ENCODE peak calls at places on chromosome 4, in eight cellular contexts. One of them, this sample, is unnamed.

GRCh38 chr4:10521386-10521785 is 64.2 kb upstream of the ZNF518B start:
- DNase-seq in right atrium auricular region: no peak
- DNase-seq in glutamatergic neuron: no peak
- DNase-seq in H1: no peak
- DNase-seq in activated CD4-positive, alpha-beta T cell treated with anti-CD3 and anti-CD28 coated beads, Interleukin-2, amount 50 U/mL, for 4 hours: no peak
- DNase-seq in endothelial cell of umbilical vein: no peak
- DNase-seq in GM12892: no peak
- DNase-seq in M059J: no peak
- DNase-seq in this sample: no peak

GRCh38 chr4:86117781-86118302 is 242.0 kb downstream of the MAPK10 start:
- DNase-seq in right atrium auricular region: no peak
- DNase-seq in glutamatergic neuron: no peak
- DNase-seq in H1: no peak
- DNase-seq in activated CD4-positive, alpha-beta T cell treated with anti-CD3 and anti-CD28 coated beads, Interleukin-2, amount 50 U/mL, for 4 hours: no peak
- DNase-seq in endothelial cell of umbilical vein: no peak
- DNase-seq in GM12892: no peak
- DNase-seq in M059J: peak
- DNase-seq in this sample: no peak

GRCh38 chr4:29710519-29710918 is 1009.6 kb upstream of the PCDH7 start:
- DNase-seq in right atrium auricular region: no peak
- DNase-seq in glutamatergic neuron: no peak
- DNase-seq in H1: no peak
- DNase-seq in activated CD4-positive, alpha-beta T cell treated with anti-CD3 and anti-CD28 coated beads, Interleukin-2, amount 50 U/mL, for 4 hours: no peak
- DNase-seq in endothelial cell of umbilical vein: no peak
- DNase-seq in GM12892: no peak
- DNase-seq in M059J: no peak
- DNase-seq in this sample: no peak

GRCh38 chr4:184310881-184311709 is 93.4 kb upstream of the ENPP6 start:
- DNase-seq in right atrium auricular region: peak
- DNase-seq in glutamatergic neuron: no peak
- DNase-seq in H1: no peak
- DNase-seq in activated CD4-positive, alpha-beta T cell treated with anti-CD3 and anti-CD28 coated beads, Interleukin-2, amount 50 U/mL, for 4 hours: no peak
- DNase-seq in endothelial cell of umbilical vein: no peak
- DNase-seq in GM12892: no peak
- DNase-seq in M059J: no peak
- DNase-seq in this sample: no peak

GRCh38 chr4:19807505-19807904 is 444.2 kb upstream of the SLIT2 start:
- DNase-seq in right atrium auricular region: no peak
- DNase-seq in glutamatergic neuron: no peak
- DNase-seq in H1: no peak
- DNase-seq in activated CD4-positive, alpha-beta T cell treated with anti-CD3 and anti-CD28 coated beads, Interleukin-2, amount 50 U/mL, for 4 hours: no peak
- DNase-seq in endothelial cell of umbilical vein: peak
- DNase-seq in GM12892: no peak
- DNase-seq in M059J: peak
- DNase-seq in this sample: no peak

GRCh38 chr4:101756181-101756580 is 34.3 kb upstream of the BANK1 start:
- DNase-seq in right atrium auricular region: no peak
- DNase-seq in glutamatergic neuron: no peak
- DNase-seq in H1: no peak
- DNase-seq in activated CD4-positive, alpha-beta T cell treated with anti-CD3 and anti-CD28 coated beads, Interleukin-2, amount 50 U/mL, for 4 hours: no peak
- DNase-seq in endothelial cell of umbilical vein: no peak
- DNase-seq in GM12892: no peak
- DNase-seq in M059J: no peak
- DNase-seq in this sample: no peak

GRCh38 chr4:54746228-54746627 is 88.5 kb downstream of the KIT start:
- DNase-seq in right atrium auricular region: no peak
- DNase-seq in glutamatergic neuron: no peak
- DNase-seq in H1: no peak
- DNase-seq in activated CD4-positive, alpha-beta T cell treated with anti-CD3 and anti-CD28 coated beads, Interleukin-2, amount 50 U/mL, for 4 hours: no peak
- DNase-seq in endothelial cell of umbilical vein: no peak
- DNase-seq in GM12892: no peak
- DNase-seq in M059J: peak
- DNase-seq in this sample: no peak

GRCh38 chr4:140118931-140119640 is 34.9 kb downstream of the MAML3 start:
- DNase-seq in right atrium auricular region: no peak
- DNase-seq in glutamatergic neuron: no peak
- DNase-seq in H1: no peak
- DNase-seq in activated CD4-positive, alpha-beta T cell treated with anti-CD3 and anti-CD28 coated beads, Interleukin-2, amount 50 U/mL, for 4 hours: no peak
- DNase-seq in endothelial cell of umbilical vein: no peak
- DNase-seq in GM12892: no peak
- DNase-seq in M059J: no peak
- DNase-seq in this sample: no peak

GRCh38 chr4:11441182-11441556 is 12.5 kb upstream of the HS3ST1 start:
- DNase-seq in right atrium auricular region: no peak
- DNase-seq in glutamatergic neuron: no peak
- DNase-seq in H1: no peak
- DNase-seq in activated CD4-positive, alpha-beta T cell treated with anti-CD3 and anti-CD28 coated beads, Interleukin-2, amount 50 U/mL, for 4 hours: no peak
- DNase-seq in endothelial cell of umbilical vein: no peak
- DNase-seq in GM12892: no peak
- DNase-seq in M059J: no peak
- DNase-seq in this sample: no peak

GRCh38 chr4:175906397-175906796 is 94.3 kb upstream of the GPM6A start:
- DNase-seq in right atrium auricular region: no peak
- DNase-seq in glutamatergic neuron: no peak
- DNase-seq in H1: no peak
- DNase-seq in activated CD4-positive, alpha-beta T cell treated with anti-CD3 and anti-CD28 coated beads, Interleukin-2, amount 50 U/mL, for 4 hours: no peak
- DNase-seq in endothelial cell of umbilical vein: no peak
- DNase-seq in GM12892: no peak
- DNase-seq in M059J: peak
- DNase-seq in this sample: no peak

GRCh38 chr4:152431287-152431686 is 104.6 kb downstream of the FBXW7 start:
- DNase-seq in right atrium auricular region: no peak
- DNase-seq in glutamatergic neuron: no peak
- DNase-seq in H1: no peak
- DNase-seq in activated CD4-positive, alpha-beta T cell treated with anti-CD3 and anti-CD28 coated beads, Interleukin-2, amount 50 U/mL, for 4 hours: no peak
- DNase-seq in endothelial cell of umbilical vein: no peak
- DNase-seq in GM12892: no peak
- DNase-seq in M059J: no peak
- DNase-seq in this sample: no peak

GRCh38 chr4:5451243-5451642 is 257.1 kb downstream of the EVC2 start:
- DNase-seq in right atrium auricular region: no peak
- DNase-seq in glutamatergic neuron: no peak
- DNase-seq in H1: no peak
- DNase-seq in activated CD4-positive, alpha-beta T cell treated with anti-CD3 and anti-CD28 coated beads, Interleukin-2, amount 50 U/mL, for 4 hours: no peak
- DNase-seq in endothelial cell of umbilical vein: no peak
- DNase-seq in GM12892: no peak
- DNase-seq in M059J: no peak
- DNase-seq in this sample: no peak

GRCh38 chr4:5827108-5828004 is 65.5 kb downstream of the CRMP1 start:
- DNase-seq in right atrium auricular region: no peak
- DNase-seq in glutamatergic neuron: no peak
- DNase-seq in H1: no peak
- DNase-seq in activated CD4-positive, alpha-beta T cell treated with anti-CD3 and anti-CD28 coated beads, Interleukin-2, amount 50 U/mL, for 4 hours: no peak
- DNase-seq in endothelial cell of umbilical vein: peak
- DNase-seq in GM12892: no peak
- DNase-seq in M059J: peak
- DNase-seq in this sample: no peak

GRCh38 chr4:23382880-23383279 is 507.0 kb downstream of the PPARGC1A start:
- DNase-seq in right atrium auricular region: no peak
- DNase-seq in glutamatergic neuron: no peak
- DNase-seq in H1: no peak
- DNase-seq in activated CD4-positive, alpha-beta T cell treated with anti-CD3 and anti-CD28 coated beads, Interleukin-2, amount 50 U/mL, for 4 hours: no peak
- DNase-seq in endothelial cell of umbilical vein: no peak
- DNase-seq in GM12892: no peak
- DNase-seq in M059J: peak
- DNase-seq in this sample: no peak

GRCh38 chr4:20512053-20512810 is 188.0 kb upstream of the PACRGL start:
- DNase-seq in right atrium auricular region: no peak
- DNase-seq in glutamatergic neuron: no peak
- DNase-seq in H1: no peak
- DNase-seq in activated CD4-positive, alpha-beta T cell treated with anti-CD3 and anti-CD28 coated beads, Interleukin-2, amount 50 U/mL, for 4 hours: no peak
- DNase-seq in endothelial cell of umbilical vein: peak
- DNase-seq in GM12892: no peak
- DNase-seq in M059J: no peak
- DNase-seq in this sample: no peak

GRCh38 chr4:53380221-53380620 is 2.8 kb downstream of the FIP1L1 start:
- DNase-seq in right atrium auricular region: no peak
- DNase-seq in glutamatergic neuron: no peak
- DNase-seq in H1: no peak
- DNase-seq in activated CD4-positive, alpha-beta T cell treated with anti-CD3 and anti-CD28 coated beads, Interleukin-2, amount 50 U/mL, for 4 hours: no peak
- DNase-seq in endothelial cell of umbilical vein: no peak
- DNase-seq in GM12892: no peak
- DNase-seq in M059J: no peak
- DNase-seq in this sample: no peak

GRCh38 chr4:81606796-81607550 is 135.3 kb upstream of the RASGEF1B start:
- DNase-seq in right atrium auricular region: peak
- DNase-seq in glutamatergic neuron: no peak
- DNase-seq in H1: no peak
- DNase-seq in activated CD4-positive, alpha-beta T cell treated with anti-CD3 and anti-CD28 coated beads, Interleukin-2, amount 50 U/mL, for 4 hours: no peak
- DNase-seq in endothelial cell of umbilical vein: no peak
- DNase-seq in GM12892: no peak
- DNase-seq in M059J: no peak
- DNase-seq in this sample: no peak

GRCh38 chr4:112938461-112939058 is 110.9 kb upstream of the ANK2 start:
- DNase-seq in right atrium auricular region: no peak
- DNase-seq in glutamatergic neuron: no peak
- DNase-seq in H1: no peak
- DNase-seq in activated CD4-positive, alpha-beta T cell treated with anti-CD3 and anti-CD28 coated beads, Interleukin-2, amount 50 U/mL, for 4 hours: no peak
- DNase-seq in endothelial cell of umbilical vein: peak
- DNase-seq in GM12892: no peak
- DNase-seq in M059J: peak
- DNase-seq in this sample: peak

GRCh38 chr4:6910960-6911874 is 1.6 kb downstream of the TBC1D14 start:
- DNase-seq in right atrium auricular region: no peak
- DNase-seq in glutamatergic neuron: no peak
- DNase-seq in H1: no peak
- DNase-seq in activated CD4-positive, alpha-beta T cell treated with anti-CD3 and anti-CD28 coated beads, Interleukin-2, amount 50 U/mL, for 4 hours: no peak
- DNase-seq in endothelial cell of umbilical vein: no peak
- DNase-seq in GM12892: no peak
- DNase-seq in M059J: no peak
- DNase-seq in this sample: no peak

GRCh38 chr4:37825943-37826281 is 574 bp upstream of the PGM2 start:
- DNase-seq in right atrium auricular region: no peak
- DNase-seq in glutamatergic neuron: no peak
- DNase-seq in H1: no peak
- DNase-seq in activated CD4-positive, alpha-beta T cell treated with anti-CD3 and anti-CD28 coated beads, Interleukin-2, amount 50 U/mL, for 4 hours: no peak
- DNase-seq in endothelial cell of umbilical vein: no peak
- DNase-seq in GM12892: no peak
- DNase-seq in M059J: no peak
- DNase-seq in this sample: no peak

GRCh38 chr4:139907001-139907809 is 241.6 kb downstream of the MGST2 start:
- DNase-seq in right atrium auricular region: no peak
- DNase-seq in glutamatergic neuron: no peak
- DNase-seq in H1: no peak
- DNase-seq in activated CD4-positive, alpha-beta T cell treated with anti-CD3 and anti-CD28 coated beads, Interleukin-2, amount 50 U/mL, for 4 hours: no peak
- DNase-seq in endothelial cell of umbilical vein: peak
- DNase-seq in GM12892: no peak
- DNase-seq in M059J: peak
- DNase-seq in this sample: no peak

GRCh38 chr4:52408037-52408436 is 251.1 kb downstream of the USP46 start:
- DNase-seq in right atrium auricular region: no peak
- DNase-seq in glutamatergic neuron: no peak
- DNase-seq in H1: no peak
- DNase-seq in activated CD4-positive, alpha-beta T cell treated with anti-CD3 and anti-CD28 coated beads, Interleukin-2, amount 50 U/mL, for 4 hours: no peak
- DNase-seq in endothelial cell of umbilical vein: peak
- DNase-seq in GM12892: no peak
- DNase-seq in M059J: no peak
- DNase-seq in this sample: no peak

GRCh38 chr4:75514949-75515612 is 808 bp downstream of the THAP6 start:
- DNase-seq in right atrium auricular region: no peak
- DNase-seq in glutamatergic neuron: no peak
- DNase-seq in H1: no peak
- DNase-seq in activated CD4-positive, alpha-beta T cell treated with anti-CD3 and anti-CD28 coated beads, Interleukin-2, amount 50 U/mL, for 4 hours: no peak
- DNase-seq in endothelial cell of umbilical vein: no peak
- DNase-seq in GM12892: no peak
- DNase-seq in M059J: no peak
- DNase-seq in this sample: no peak

GRCh38 chr4:86664959-86665358 is 70.8 kb downstream of the PTPN13 start:
- DNase-seq in right atrium auricular region: no peak
- DNase-seq in glutamatergic neuron: no peak
- DNase-seq in H1: peak
- DNase-seq in activated CD4-positive, alpha-beta T cell treated with anti-CD3 and anti-CD28 coated beads, Interleukin-2, amount 50 U/mL, for 4 hours: no peak
- DNase-seq in endothelial cell of umbilical vein: no peak
- DNase-seq in GM12892: no peak
- DNase-seq in M059J: peak
- DNase-seq in this sample: no peak

GRCh38 chr4:81769244-81769643 is 297.5 kb upstream of the RASGEF1B start:
- DNase-seq in right atrium auricular region: no peak
- DNase-seq in glutamatergic neuron: no peak
- DNase-seq in H1: no peak
- DNase-seq in activated CD4-positive, alpha-beta T cell treated with anti-CD3 and anti-CD28 coated beads, Interleukin-2, amount 50 U/mL, for 4 hours: no peak
- DNase-seq in endothelial cell of umbilical vein: no peak
- DNase-seq in GM12892: no peak
- DNase-seq in M059J: no peak
- DNase-seq in this sample: no peak

GRCh38 chr4:53781614-53782467 is 190.6 kb upstream of the LNX1 start:
- DNase-seq in right atrium auricular region: no peak
- DNase-seq in glutamatergic neuron: no peak
- DNase-seq in H1: no peak
- DNase-seq in activated CD4-positive, alpha-beta T cell treated with anti-CD3 and anti-CD28 coated beads, Interleukin-2, amount 50 U/mL, for 4 hours: no peak
- DNase-seq in endothelial cell of umbilical vein: peak
- DNase-seq in GM12892: no peak
- DNase-seq in M059J: no peak
- DNase-seq in this sample: no peak

GRCh38 chr4:55326629-55327028 is 19.4 kb upstream of the SRD5A3 start:
- DNase-seq in right atrium auricular region: no peak
- DNase-seq in glutamatergic neuron: no peak
- DNase-seq in H1: no peak
- DNase-seq in activated CD4-positive, alpha-beta T cell treated with anti-CD3 and anti-CD28 coated beads, Interleukin-2, amount 50 U/mL, for 4 hours: no peak
- DNase-seq in endothelial cell of umbilical vein: no peak
- DNase-seq in GM12892: no peak
- DNase-seq in M059J: no peak
- DNase-seq in this sample: no peak

GRCh38 chr4:76535603-76536380 is 100.8 kb downstream of the SHROOM3 start:
- DNase-seq in right atrium auricular region: no peak
- DNase-seq in glutamatergic neuron: no peak
- DNase-seq in H1: no peak
- DNase-seq in activated CD4-positive, alpha-beta T cell treated with anti-CD3 and anti-CD28 coated beads, Interleukin-2, amount 50 U/mL, for 4 hours: no peak
- DNase-seq in endothelial cell of umbilical vein: no peak
- DNase-seq in GM12892: no peak
- DNase-seq in M059J: peak
- DNase-seq in this sample: no peak

This sample was measured in NT2/D1.